ENCODE peak calls at places on chromosomes 4 and X, in ten cellular contexts. B, G, I, X, O, N, T, S, L and A are unnamed samples.

GRCh38 chr4:59553739-59554126 is 1646.4 kb upstream of the ADGRL3 start:
- DNase-seq in O (peak; percentile 7), G (no peak), N (no peak), T (no peak), B (no peak), X (no peak), S (no peak), I (no peak), L (no peak), A (no peak)

GRCh38 chr4:22607382-22607781 is 85.4 kb upstream of the GBA3 start:
- DNase-seq in S (no peak), T (peak; percentile 59), L (peak; percentile 73), N (no peak), O (peak; percentile 60), I (peak; percentile 30), B (peak; percentile 31), G (peak; percentile 60), X (peak; percentile 42), A (peak; percentile 48)

GRCh38 chr4:40629401-40630334 is at the start of gene RBM47:
- DNase-seq in G (peak; percentile 52), B (peak; percentile 40), N (no peak), X (peak; percentile 63), O (peak; percentile 79), I (peak; percentile 63), T (peak; percentile 80), S (no peak), L (peak; percentile 88), A (peak; percentile 89)

GRCh38 chr4:147542229-147542990 is 61.5 kb downstream of the EDNRA start:
- DNase-seq in X (no peak), N (no peak), L (no peak), G (peak; percentile 68), T (no peak), S (no peak), I (no peak), O (no peak), B (no peak), A (no peak)

GRCh38 chrX:108033890-108034289 is 11.0 kb upstream of the VSIG1 start:
- DNase-seq in L (no peak), I (no peak), B (no peak), N (no peak), O (no peak), X (no peak), T (no peak), S (no peak), G (no peak), A (no peak)

GRCh38 chr4:180028682-180029081 is 2214.5 kb upstream of the TENM3 start:
- DNase-seq in T (peak; percentile 1), B (peak; percentile 55), S (no peak), L (peak; percentile 14), X (no peak), I (no peak), N (no peak), O (no peak), G (peak; percentile 76), A (peak; percentile 42)

GRCh38 chr4:144583658-144584057 is 62.3 kb upstream of the HHIP start:
- DNase-seq in O (peak; percentile 58), B (peak; percentile 47), G (no peak), T (no peak), I (no peak), S (no peak), L (no peak), N (no peak), X (no peak), A (no peak)

GRCh38 chrX:152632445-152633097 is 5.1 kb upstream of the GABRQ start:
- DNase-seq in N (peak; percentile 48), I (peak; percentile 55), X (peak; percentile 28), S (peak; percentile 38), O (peak; percentile 49), G (peak; percentile 49), B (peak; percentile 24), T (peak; percentile 49), L (peak; percentile 57), A (peak; percentile 58)

GRCh38 chr4:633976-634598 is 8.7 kb downstream of the PDE6B start:
- DNase-seq in X (no peak), L (no peak), I (no peak), O (no peak), T (no peak), N (no peak), B (no peak), S (no peak), G (no peak), A (no peak)

GRCh38 chr4:48331577-48332340 is 9.6 kb upstream of the SLAIN2 start:
- DNase-seq in I (no peak), L (no peak), T (no peak), N (peak; percentile 47), O (peak; percentile 93), X (no peak), G (no peak), S (no peak), B (peak; percentile 66), A (no peak)

GRCh38 chrX:133661962-133662839 is 246.9 kb upstream of the GPC4 start:
- DNase-seq in G (no peak), L (no peak), X (no peak), N (no peak), O (no peak), S (no peak), T (no peak), B (no peak), I (no peak), A (no peak)

GRCh38 chrX:134374910-134375309 is 85.1 kb upstream of the HPRT1 start:
- DNase-seq in N (no peak), S (no peak), B (no peak), T (no peak), X (no peak), O (peak; percentile 2), G (no peak), L (no peak), I (no peak), A (no peak)

GRCh38 chrX:130260316-130260715 is 8.4 kb downstream of the ZNF280C start:
- DNase-seq in B (peak; percentile 58), X (no peak), O (no peak), I (no peak), T (no peak), N (no peak), L (no peak), G (no peak), S (no peak), A (no peak)

GRCh38 chr4:57351716-57352115 is 241.5 kb upstream of the IGFBP7 start:
- DNase-seq in G (no peak), S (no peak), B (no peak), O (no peak), L (no peak), T (no peak), I (no peak), X (no peak), N (no peak), A (no peak)

GRCh38 chr4:75213480-75213879 is 280.6 kb downstream of the PARM1 start:
- DNase-seq in T (no peak), B (no peak), G (no peak), L (no peak), X (no peak), N (no peak), I (no peak), S (no peak), O (no peak), A (no peak)

GRCh38 chr4:155529197-155529596 is 137.5 kb upstream of the GUCY1A1 start:
- DNase-seq in I (no peak), O (peak; percentile 69), N (no peak), X (no peak), B (no peak), T (peak; percentile 23), S (no peak), L (no peak), G (peak; percentile 23), A (no peak)

GRCh38 chr4:113659127-113659526 is 102.4 kb downstream of the CAMK2D start:
- DNase-seq in N (no peak), B (no peak), G (no peak), T (no peak), I (no peak), S (no peak), O (no peak), L (no peak), X (no peak), A (no peak)

GRCh38 chrX:109350621-109351020 is 131.3 kb downstream of the GUCY2F start:
- DNase-seq in G (no peak), B (no peak), O (no peak), L (no peak), N (no peak), X (no peak), I (no peak), T (no peak), S (no peak), A (no peak)

GRCh38 chr4:152929888-152930287 is 6.2 kb upstream of the FHDC1 start:
- DNase-seq in I (no peak), O (no peak), X (no peak), T (no peak), S (no peak), N (no peak), G (no peak), B (no peak), L (no peak), A (no peak)
- H3K4me1 ChIP-seq in I (no peaks in the 10 kb centered on the region), O (no peaks in the 10 kb centered on the region), X (no peaks in the 10 kb centered on the region), T (no peaks in the 10 kb centered on the region), S (no peaks in the 10 kb centered on the region), N (no peaks in the 10 kb centered on the region), G (no peaks in the 10 kb centered on the region), B (no peaks in the 10 kb centered on the region), L (peaks cover 5% of the 10 kb centered on the region), A (no peaks in the 10 kb centered on the region)

DNA sequence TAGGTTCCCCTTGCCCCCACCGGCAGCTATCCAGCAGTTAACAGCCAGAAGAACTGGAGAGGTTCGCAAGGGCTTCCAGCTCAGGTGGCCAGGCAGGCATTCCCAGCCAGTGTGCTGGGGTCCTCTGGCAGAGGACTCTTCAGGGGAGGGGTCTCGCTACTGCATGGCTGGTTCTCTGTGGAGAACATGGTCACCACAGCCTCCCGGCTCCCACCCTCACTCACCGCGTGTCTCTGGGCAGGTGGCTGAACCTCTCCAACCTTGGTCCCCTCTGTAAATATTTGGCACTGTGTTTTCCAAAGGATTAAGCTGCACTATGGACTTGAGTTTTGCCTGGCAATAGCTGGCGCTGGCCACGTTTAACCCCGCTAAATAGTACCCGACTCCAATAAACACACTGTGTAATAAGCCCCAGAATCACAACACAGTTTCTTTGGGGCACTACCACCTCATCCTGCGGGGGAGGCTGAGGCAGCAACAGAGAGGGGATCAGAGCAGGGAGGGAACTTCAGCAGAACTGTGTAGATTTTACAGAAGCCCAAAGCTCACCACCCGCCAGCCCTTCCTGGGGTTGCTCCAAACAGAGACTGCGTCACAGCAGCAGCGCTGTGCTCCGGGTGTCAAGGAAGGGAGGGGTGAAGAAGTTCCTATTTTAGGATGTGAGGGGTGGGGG is 15.2 kb downstream of the BCOR start:
- DNase-seq in L (no peak), T (no peak), X (peak; percentile 48), I (no peak), N (no peak), G (no peak), O (peak; percentile 17), B (no peak), S (no peak), A (no peak)
- H3K4me1 ChIP-seq in L (peaks cover 65% of the 10 kb centered on the region), T (peaks cover 8% of the 10 kb centered on the region), X (peaks cover 18% of the 10 kb centered on the region), I (peaks cover 63% of the 10 kb centered on the region), N (peaks cover 28% of the 10 kb centered on the region), G (peaks cover 60% of the 10 kb centered on the region), O (peaks cover 37% of the 10 kb centered on the region), B (peaks cover 19% of the 10 kb centered on the region), S (peaks cover 74% of the 10 kb centered on the region), A (peaks cover 6% of the 10 kb centered on the region)

GRCh38 chr4:185261971-185262370 is 52.6 kb downstream of the SNX25 start:
- DNase-seq in B (no peak), S (no peak), I (no peak), O (no peak), N (no peak), L (no peak), X (no peak), T (no peak), G (no peak), A (no peak)
- H3K4me1 ChIP-seq in B (peaks cover 8% of the 10 kb centered on the region), S (peaks cover 9% of the 10 kb centered on the region), I (peaks cover 7% of the 10 kb centered on the region), O (no peaks in the 10 kb centered on the region), N (peaks cover 13% of the 10 kb centered on the region), L (peaks cover 4% of the 10 kb centered on the region), X (no peaks in the 10 kb centered on the region), T (peaks cover 16% of the 10 kb centered on the region), G (peaks cover 23% of the 10 kb centered on the region), A (peaks cover 4% of the 10 kb centered on the region)

GRCh38 chr4:78567502-78568075 is 16.0 kb downstream of the ANXA3 start:
- DNase-seq in I (no peak), T (no peak), N (no peak), L (no peak), O (no peak), S (no peak), X (no peak), B (no peak), G (no peak), A (no peak)
- H3K4me1 ChIP-seq in I (peaks cover 15% of the 10 kb centered on the region), T (peaks cover 9% of the 10 kb centered on the region), N (peaks cover 60% of the 10 kb centered on the region), L (peaks cover 32% of the 10 kb centered on the region), O (peaks cover 6% of the 10 kb centered on the region), S (peaks cover 62% of the 10 kb centered on the region), X (peaks cover 10% of the 10 kb centered on the region), B (peaks cover 15% of the 10 kb centered on the region), G (no peaks in the 10 kb centered on the region), A (peaks cover 6% of the 10 kb centered on the region)